ENCODE peak calls at places on chromosome 20, in nine cellular contexts. N is tibial nerve; U is fibroblast of mammary gland; R is HCT116; E is coronary artery; M is activated CD8-positive, alpha-beta memory T cell treated with anti-CD3 and anti-CD28 coated beads, Interleukin-2, amount 50 U/mL, for 4 hours; L is substantia nigra; J is memory B cell; S is brain microvascular endothelial cell. V is an unnamed sample.
A peak's percentile ranks its signal among the peaks of the same experiment; 100 is the strongest.

GRCh38 chr20:34083137-34083536 is 28.9 kb downstream of the EIF2S2 start:
- DNase-seq in J (no peak), S (peak; percentile 86), E (peak; percentile 86), R (no peak), N (peak; percentile 67), L (no peak), M (no peak), U (peak; percentile 95), V (peak; percentile 66)

GRCh38 chr20:47998736-47999135 is 213.5 kb upstream of the SULF2 start:
- DNase-seq in L (no peak), U (no peak), N (no peak), E (no peak), J (no peak), S (no peak), R (no peak), M (no peak), V (no peak)

GRCh38 chr20:38935285-38935684 is 9.1 kb downstream of the FAM83D start:
- DNase-seq in R (no peak), N (no peak), M (no peak), U (peak; percentile 44), E (no peak), S (peak; percentile 30), L (no peak), J (no peak), V (no peak)

GRCh38 chr20:20205862-20206236 is 153.5 kb downstream of the CFAP61 start:
- DNase-seq in E (no peak), S (no peak), U (no peak), N (no peak), L (no peak), J (no peak), R (no peak), M (no peak), V (no peak)

GRCh38 chr20:8798505-8798904 is 270.4 kb upstream of the PLCB4 start:
- DNase-seq in U (peak; percentile 76), R (no peak), M (no peak), E (no peak), L (no peak), J (no peak), N (no peak), S (no peak), V (no peak)

GRCh38 chr20:59460352-59460751 is 144.0 kb upstream of the PHACTR3 start:
- DNase-seq in R (no peak), L (no peak), M (no peak), J (no peak), U (no peak), E (no peak), N (no peak), S (no peak), V (no peak)

GRCh38 chr20:46111028-46111835 is 6.9 kb upstream of the CD40 start:
- DNase-seq in N (peak; percentile 28), J (peak; percentile 33), L (peak; percentile 17), U (peak; percentile 45), R (no peak), M (no peak), S (no peak), E (peak; percentile 60), V (no peak)

GRCh38 chr20:45892049-45892816 is 1.1 kb downstream of the CTSA start:
- DNase-seq in J (no peak), L (no peak), M (no peak), N (no peak), U (no peak), R (no peak), S (peak; percentile 18), E (no peak), V (peak; percentile 19)

GRCh38 chr20:62073323-62073722 is 7.6 kb upstream of the TAF4 start:
- DNase-seq in S (no peak), M (no peak), R (no peak), E (no peak), L (no peak), N (no peak), U (no peak), J (no peak), V (no peak)

GRCh38 chr20:20695250-20695816 is 17.1 kb downstream of the RALGAPA2 start:
- DNase-seq in E (no peak), N (no peak), J (no peak), U (peak; percentile 31), L (no peak), S (no peak), M (no peak), R (no peak), V (no peak)

GRCh38 chr20:38599410-38599882 is 2.2 kb upstream of the ARHGAP40 start:
- DNase-seq in U (no peak), S (no peak), E (no peak), N (no peak), L (no peak), R (no peak), J (no peak), M (no peak), V (no peak)

GRCh38 chr20:25054133-25054820 is 3.7 kb downstream of the ACSS1 start:
- DNase-seq in N (no peak), J (no peak), E (no peak), U (no peak), L (no peak), R (no peak), M (no peak), S (no peak), V (no peak)

GRCh38 chr20:38550274-38550673 is 30.7 kb upstream of the ADIG start:
- DNase-seq in M (no peak), S (no peak), E (no peak), R (no peak), L (no peak), N (no peak), J (no peak), U (no peak), V (no peak)

GRCh38 chr20:2137552-2138201 is 36.0 kb downstream of the STK35 start:
- DNase-seq in R (no peak), E (no peak), M (no peak), L (no peak), J (no peak), U (peak; percentile 46), N (no peak), S (peak; percentile 41), V (no peak)

GRCh38 chr20:62344092-62344491 is 23.0 kb downstream of the LAMA5 start:
- DNase-seq in R (no peak), S (no peak), E (no peak), N (no peak), M (no peak), L (no peak), U (no peak), J (no peak), V (no peak)

GRCh38 chr20:57683876-57684275 is 25.9 kb downstream of the PMEPA1 start:
- DNase-seq in L (no peak), U (no peak), M (no peak), E (no peak), N (no peak), J (no peak), S (no peak), R (no peak), V (no peak)

GRCh38 chr20:45433316-45433715 is 17.4 kb downstream of the PIGT start:
- DNase-seq in R (no peak), U (peak; percentile 63), S (no peak), M (no peak), L (peak; percentile 87), N (no peak), E (peak; percentile 79), J (no peak), V (peak; percentile 81)

GRCh38 chr20:11247059-11247630 is 573.3 kb upstream of the JAG1 start:
- DNase-seq in M (no peak), S (no peak), N (no peak), R (no peak), U (no peak), L (no peak), E (no peak), J (no peak), V (no peak)

GRCh38 chr20:25248501-25249172 is 752 bp downstream of the PYGB start:
- DNase-seq in N (no peak), J (no peak), R (no peak), M (peak; percentile 28), S (no peak), E (no peak), U (peak; percentile 33), L (peak; percentile 50), V (no peak)

GRCh38 chr20:4112490-4113420 is 97.4 kb upstream of the RNF24 start:
- DNase-seq in U (peak; percentile 66), R (no peak), E (no peak), N (peak; percentile 56), S (no peak), L (no peak), J (no peak), M (no peak), V (no peak)

GRCh38 chr20:20483328-20483727 is 115.4 kb downstream of the INSM1 start:
- DNase-seq in L (no peak), E (no peak), M (no peak), J (no peak), S (no peak), N (no peak), U (no peak), R (no peak), V (no peak)

GRCh38 chr20:48723308-48724264 is 104.2 kb downstream of the PREX1 start:
- DNase-seq in N (peak; percentile 51), J (no peak), E (peak; percentile 96), M (no peak), R (no peak), L (peak; percentile 56), S (peak; percentile 55), U (no peak), V (no peak)

V was measured in dorsolateral prefrontal cortex.